ENCODE peak calls at places on chromosomes 13 and 19, in five cellular contexts. G is K562, W is HepG2, Q is H1, M is GM12878. Y is an unnamed sample.

GRCh38 chr13:73235385-73235784 is 176.6 kb downstream of the KLF5 start:
- DNase-seq in G (no peak), W (no peak), Q (no peak), M (no peak), Y (no peak)

GRCh38 chr19:3380829-3381228 is 14.4 kb downstream of the NFIC start:
- DNase-seq in G (no peak), W (no peak), Q (no peak), M (no peak), Y (no peak)

GRCh38 chr13:110706570-110707378 is 858 bp upstream of the CARS2 start:
- DNase-seq in G (no peak), W (no peak), Q (no peak), M (no peak), Y (no peak)

GRCh38 chr13:56314755-56315154 is 826.0 kb upstream of the PRR20A start:
- DNase-seq in G (no peak), W (no peak), Q (no peak), M (no peak), Y (no peak)

GRCh38 chr13:98443800-98444325 is 133.0 kb downstream of the STK24 start:
- DNase-seq in G (no peak), W (no peak), Q (no peak), M (no peak), Y (no peak)

GRCh38 chr19:22595918-22596341 is 38.2 kb upstream of the ZNF492 start:
- DNase-seq in G (peak), W (no peak), Q (no peak), M (no peak), Y (no peak)

GRCh38 chr13:42065414-42065813 is 17.0 kb downstream of the DGKH start:
- DNase-seq in G (no peak), W (no peak), Q (no peak), M (no peak), Y (no peak)

GRCh38 chr19:588758-589692 is 656 bp upstream of the HCN2 start:
- DNase-seq in G (no peak), W (no peak), Q (no peak), M (no peak), Y (no peak)

GRCh38 chr13:106566682-106567420 is 1.1 kb downstream of the ARGLU1 start:
- DNase-seq in G (no peak), W (peak), Q (no peak), M (no peak), Y (no peak)

GRCh38 chr13:110507678-110508381 is 53.7 kb downstream of the RAB20 start:
- DNase-seq in G (peak), W (no peak), Q (no peak), M (no peak), Y (no peak)

GRCh38 chr19:47143322-47144073 is 12.9 kb downstream of the SAE1 start:
- DNase-seq in G (no peak), W (no peak), Q (no peak), M (no peak), Y (no peak)

GRCh38 chr19:5501907-5502306 is 46.7 kb downstream of the ZNRF4 start:
- DNase-seq in G (no peak), W (no peak), Q (no peak), M (no peak), Y (no peak)

GRCh38 chr19:40413291-40413994 is at the start of gene PRX:
- DNase-seq in G (peak), W (no peak), Q (peak), M (no peak), Y (no peak)

DNA sequence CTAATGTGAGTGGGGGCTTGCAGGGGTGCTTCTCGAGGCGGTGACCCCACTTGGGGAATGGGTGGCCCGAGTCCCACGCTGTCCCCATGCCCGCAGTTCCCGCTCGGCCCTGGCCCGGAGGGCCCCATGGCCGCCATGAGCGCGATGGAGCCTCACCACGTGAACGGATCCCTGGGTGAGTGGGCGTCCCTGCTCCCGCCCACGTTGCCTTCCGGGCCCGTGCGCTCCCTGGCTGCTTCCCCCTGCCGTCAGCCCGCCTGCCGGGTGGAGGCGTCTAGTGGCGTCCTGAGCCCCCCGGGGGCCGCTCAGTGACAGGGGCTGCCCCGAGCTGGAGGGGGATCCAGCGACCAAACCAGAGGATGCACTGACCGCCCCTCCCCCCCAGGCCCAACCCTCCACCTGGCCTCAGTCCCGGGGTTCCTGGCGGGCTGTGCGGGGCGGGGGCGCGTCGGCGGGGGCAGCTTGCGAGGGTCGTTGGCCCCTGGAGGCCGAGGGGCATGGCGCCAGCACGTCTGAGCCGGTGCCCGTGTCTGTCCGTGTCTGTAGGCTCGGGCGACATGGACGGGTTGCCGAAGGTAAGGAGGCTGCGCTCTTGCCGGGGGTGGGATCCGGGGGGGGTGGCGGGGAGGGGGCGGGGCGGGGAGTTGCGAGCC is 4.8 kb downstream of the ISYNA1 start:
- DNase-seq in G (peak), W (no peak), Q (peak), M (no peak), Y (no peak)
- TF ChIP-seq ATF3 in G (no peak), W (no peak), Q (no peak), M (no peak), Y (no peak)

GRCh38 chr13:79660361-79660760 is 179.4 kb downstream of the NDFIP2 start:
- DNase-seq in G (no peak), W (no peak), Q (no peak), M (peak), Y (no peak)

GRCh38 chr13:79663420-79663819 is 182.5 kb downstream of the NDFIP2 start:
- DNase-seq in G (no peak), W (no peak), Q (no peak), M (no peak), Y (no peak)

GRCh38 chr13:79659161-79659560 is 178.2 kb downstream of the NDFIP2 start:
- DNase-seq in G (no peak), W (no peak), Q (no peak), M (no peak), Y (no peak)

GRCh38 chr13:79663977-79664636 is 183.2 kb downstream of the NDFIP2 start:
- DNase-seq in G (no peak), W (no peak), Q (no peak), M (no peak), Y (no peak)

GRCh38 chr13:79662882-79663281 is 181.9 kb downstream of the NDFIP2 start:
- DNase-seq in G (no peak), W (no peak), Q (no peak), M (no peak), Y (no peak)
- TF ChIP-seq CEBPB in G (no peak), W (no peak), Q (no peak), M (no peak), Y (no peak)

GRCh38 chr13:43494206-43494605 is 292.6 kb downstream of the ENOX1 start:
- DNase-seq in G (no peak), W (no peak), Q (no peak), M (no peak), Y (no peak)
- TF ChIP-seq ATF3 in G (no peak), W (no peak), Q (no peak), M (no peak), Y (no peak)

GRCh38 chr13:33015275-33015674 is 948 bp upstream of the KL start:
- DNase-seq in G (no peak), W (no peak), Q (no peak), M (no peak), Y (no peak)

GRCh38 chr13:33016414-33017409 is at the start of gene KL:
- DNase-seq in G (no peak), W (no peak), Q (peak), M (no peak), Y (no peak)

GRCh38 chr13:33014291-33014690 is 1.9 kb upstream of the KL start:
- DNase-seq in G (no peak), W (no peak), Q (no peak), M (no peak), Y (no peak)

GRCh38 chr13:33017410-33017929 is 1.2 kb downstream of the KL start:
- DNase-seq in G (peak), W (peak), Q (no peak), M (peak), Y (no peak)

GRCh38 chr13:33015791-33016323 is 366 bp upstream of the KL start:
- DNase-seq in G (no peak), W (no peak), Q (peak), M (no peak), Y (no peak)
- TF ChIP-seq CEBPB in G (no peak), W (no peak), Q (no peak), M (no peak), Y (no peak)

GRCh38 chr13:30569901-30570576 is 47.7 kb upstream of the USPL1 start:
- DNase-seq in G (peak), W (peak), Q (peak), M (no peak), Y (peak)
- TF ChIP-seq ATF3 in G (peak), W (no peak), Q (no peak), M (no peak), Y (no peak)

GRCh38 chr19:13035820-13036365 is 40.6 kb downstream of the NFIX start:
- DNase-seq in G (no peak), W (no peak), Q (no peak), M (no peak), Y (no peak)

GRCh38 chr19:13034636-13035035 is 39.4 kb downstream of the NFIX start:
- DNase-seq in G (no peak), W (no peak), Q (no peak), M (no peak), Y (no peak)

GRCh38 chr19:13037161-13037560 is 41.9 kb downstream of the NFIX start:
- DNase-seq in G (no peak), W (no peak), Q (no peak), M (no peak), Y (no peak)

GRCh38 chr19:13037718-13038117 is 42.4 kb downstream of the NFIX start:
- DNase-seq in G (no peak), W (no peak), Q (no peak), M (no peak), Y (no peak)

GRCh38 chr19:13036366-13036976 is 41.2 kb downstream of the NFIX start:
- DNase-seq in G (peak), W (no peak), Q (no peak), M (no peak), Y (peak)
- TF ChIP-seq CEBPB in G (no peak), W (no peak), Q (no peak), M (no peak), Y (peak)

GRCh38 chr19:34900245-34900644 is 26.5 kb upstream of the ZNF30 start:
- DNase-seq in G (no peak), W (no peak), Q (no peak), M (no peak), Y (no peak)

GRCh38 chr19:34904521-34904845 is 22.2 kb upstream of the ZNF30 start:
- DNase-seq in G (no peak), W (no peak), Q (no peak), M (no peak), Y (no peak)

DNA sequence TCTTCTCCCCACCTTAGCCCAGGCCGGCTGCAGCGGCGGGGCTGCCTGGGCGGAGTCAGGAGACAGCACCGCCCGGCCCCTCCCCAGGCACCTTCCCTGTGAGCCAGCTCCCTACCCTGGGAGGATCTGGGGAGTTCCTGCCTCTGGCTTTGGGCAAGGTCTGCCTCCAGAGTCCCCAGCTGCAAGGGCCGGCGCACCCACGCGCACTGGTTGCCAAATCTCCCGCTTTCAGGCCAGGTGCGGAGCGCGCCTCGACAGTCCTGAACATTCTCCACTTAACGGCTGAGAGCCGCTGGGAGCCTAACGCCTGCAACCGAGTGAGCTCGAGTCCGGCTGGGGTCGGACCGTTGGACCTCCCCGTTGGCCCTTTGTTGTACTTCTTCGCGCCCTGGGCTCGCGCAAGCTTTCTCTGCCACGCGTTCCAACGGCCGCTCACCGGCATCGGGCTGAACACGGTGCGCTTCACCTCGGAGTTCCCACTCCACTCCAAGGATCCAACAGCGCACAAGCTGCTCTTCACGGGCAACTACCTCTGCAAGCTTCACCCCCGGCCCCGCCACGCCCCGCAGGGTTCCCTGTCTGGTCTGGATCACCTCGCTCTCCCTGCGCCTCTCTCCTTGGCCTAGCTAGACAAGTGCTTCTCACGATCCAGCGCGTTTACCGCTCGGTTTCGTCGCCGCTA is 21.7 kb upstream of the ZNF30 start:
- DNase-seq in G (no peak), W (no peak), Q (peak), M (no peak), Y (no peak)
- TF ChIP-seq ATF3 in G (no peak), W (no peak), Q (no peak), M (no peak), Y (no peak)